ENCODE peak calls at places on chromosomes 16 and 17, in five cellular contexts. One of them, this sample, is unnamed.

GRCh38 chr17:72421128-72422092 is 300.6 kb downstream of the SOX9 start:
- DNase-seq in aorta: peak
- DNase-seq in iPS-NIHi11: no peak
- DNase-seq in stimulated activated CD4-positive, alpha-beta T cell treated with anti-CD3 and anti-CD28 coated beads, Interleukin-4, amount 100 ng/mL, for 1 hour: peak
- DNase-seq in activated CD4-positive, CD25-positive, alpha-beta regulatory T cell treated with anti-CD3 and anti-CD28 coated beads, Interleukin-2, amount 50 U/mL, for 16 hours: no peak
- DNase-seq in this sample: peak

GRCh38 chr17:73304971-73305786 is 6.6 kb downstream of the CDC42EP4 start:
- DNase-seq in aorta: peak
- DNase-seq in iPS-NIHi11: no peak
- DNase-seq in stimulated activated CD4-positive, alpha-beta T cell treated with anti-CD3 and anti-CD28 coated beads, Interleukin-4, amount 100 ng/mL, for 1 hour: no peak
- DNase-seq in activated CD4-positive, CD25-positive, alpha-beta regulatory T cell treated with anti-CD3 and anti-CD28 coated beads, Interleukin-2, amount 50 U/mL, for 16 hours: no peak
- DNase-seq in this sample: no peak

GRCh38 chr16:87661561-87661960 is 59.3 kb downstream of the JPH3 start:
- DNase-seq in iPS-NIHi11: peak
- DNase-seq in stimulated activated CD4-positive, alpha-beta T cell treated with anti-CD3 and anti-CD28 coated beads, Interleukin-4, amount 100 ng/mL, for 1 hour: no peak
- DNase-seq in aorta: peak
- DNase-seq in activated CD4-positive, CD25-positive, alpha-beta regulatory T cell treated with anti-CD3 and anti-CD28 coated beads, Interleukin-2, amount 50 U/mL, for 16 hours: no peak
- DNase-seq in this sample: peak

GRCh38 chr17:42121066-42121769 is at the start of gene KAT2A:
- DNase-seq in iPS-NIHi11: peak
- DNase-seq in activated CD4-positive, CD25-positive, alpha-beta regulatory T cell treated with anti-CD3 and anti-CD28 coated beads, Interleukin-2, amount 50 U/mL, for 16 hours: peak
- DNase-seq in aorta: peak
- DNase-seq in stimulated activated CD4-positive, alpha-beta T cell treated with anti-CD3 and anti-CD28 coated beads, Interleukin-4, amount 100 ng/mL, for 1 hour: peak
- DNase-seq in this sample: peak

GRCh38 chr16:69494993-69495392 is 70.6 kb downstream of the CYB5B start:
- DNase-seq in stimulated activated CD4-positive, alpha-beta T cell treated with anti-CD3 and anti-CD28 coated beads, Interleukin-4, amount 100 ng/mL, for 1 hour: peak
- DNase-seq in aorta: no peak
- DNase-seq in iPS-NIHi11: peak
- DNase-seq in activated CD4-positive, CD25-positive, alpha-beta regulatory T cell treated with anti-CD3 and anti-CD28 coated beads, Interleukin-2, amount 50 U/mL, for 16 hours: no peak
- DNase-seq in this sample: peak

GRCh38 chr16:21526923-21527807 is 72.2 kb upstream of the METTL9 start:
- DNase-seq in aorta: no peak
- DNase-seq in activated CD4-positive, CD25-positive, alpha-beta regulatory T cell treated with anti-CD3 and anti-CD28 coated beads, Interleukin-2, amount 50 U/mL, for 16 hours: no peak
- DNase-seq in iPS-NIHi11: no peak
- DNase-seq in stimulated activated CD4-positive, alpha-beta T cell treated with anti-CD3 and anti-CD28 coated beads, Interleukin-4, amount 100 ng/mL, for 1 hour: no peak
- DNase-seq in this sample: no peak

GRCh38 chr16:29811896-29812665 is at the start of gene PRRT2:
- DNase-seq in activated CD4-positive, CD25-positive, alpha-beta regulatory T cell treated with anti-CD3 and anti-CD28 coated beads, Interleukin-2, amount 50 U/mL, for 16 hours: no peak
- DNase-seq in iPS-NIHi11: peak
- DNase-seq in aorta: peak
- DNase-seq in stimulated activated CD4-positive, alpha-beta T cell treated with anti-CD3 and anti-CD28 coated beads, Interleukin-4, amount 100 ng/mL, for 1 hour: peak
- DNase-seq in this sample: peak

GRCh38 chr16:67555795-67556212 is 6.5 kb upstream of the CTCF start:
- DNase-seq in activated CD4-positive, CD25-positive, alpha-beta regulatory T cell treated with anti-CD3 and anti-CD28 coated beads, Interleukin-2, amount 50 U/mL, for 16 hours: no peak
- DNase-seq in stimulated activated CD4-positive, alpha-beta T cell treated with anti-CD3 and anti-CD28 coated beads, Interleukin-4, amount 100 ng/mL, for 1 hour: no peak
- DNase-seq in aorta: no peak
- DNase-seq in iPS-NIHi11: no peak
- DNase-seq in this sample: no peak